ENCODE peak calls at places on chromosomes 12 and 14, in six cellular contexts. T, C, G, P, B and V are unnamed samples.

GRCh38 chr12:122837306-122838265 is 2.3 kb downstream of the HIP1R start:
- DNase-seq in T (no peak), C (no peak), G (no peak), P (no peak), B (peak), V (peak)

GRCh38 chr12:103520686-103521215 is 25.0 kb upstream of the C12orf42 start:
- DNase-seq in T (no peak), C (no peak), G (no peak), P (no peak), B (no peak), V (no peak)

GRCh38 chr12:102300824-102301461 is 103.3 kb upstream of the PMCH start:
- DNase-seq in T (peak), C (no peak), G (no peak), P (no peak), B (no peak), V (no peak)

GRCh38 chr14:104262515-104263514 is 124.4 kb downstream of the KIF26A start:
- DNase-seq in T (no peak), C (peak), G (no peak), P (no peak), B (peak), V (peak)

GRCh38 chr12:19810213-19810612 is 370.9 kb downstream of the AEBP2 start:
- DNase-seq in T (no peak), C (no peak), G (no peak), P (no peak), B (no peak), V (no peak)

GRCh38 chr14:101072531-101072930 is 169.0 kb upstream of the RTL1 start:
- DNase-seq in T (no peak), C (peak), G (no peak), P (peak), B (peak), V (no peak)

GRCh38 chr14:66507181-66507721 is 696 bp upstream of the GPHN start:
- DNase-seq in T (no peak), C (no peak), G (no peak), P (peak), B (no peak), V (no peak)

GRCh38 chr12:12182926-12183325 is 83.9 kb downstream of the LRP6 start:
- DNase-seq in T (no peak), C (no peak), G (no peak), P (no peak), B (no peak), V (no peak)

GRCh38 chr12:1575287-1575798 is 19.0 kb downstream of the FBXL14 start:
- DNase-seq in T (no peak), C (no peak), G (no peak), P (no peak), B (no peak), V (no peak)

GRCh38 chr12:13130981-13131380 is 27.5 kb upstream of the GSG1 start:
- DNase-seq in T (no peak), C (no peak), G (no peak), P (no peak), B (no peak), V (no peak)

GRCh38 chr14:25953532-25954144 is 644.2 kb downstream of the NOVA1 start:
- DNase-seq in T (no peak), C (no peak), G (peak), P (no peak), B (no peak), V (peak)

DNA sequence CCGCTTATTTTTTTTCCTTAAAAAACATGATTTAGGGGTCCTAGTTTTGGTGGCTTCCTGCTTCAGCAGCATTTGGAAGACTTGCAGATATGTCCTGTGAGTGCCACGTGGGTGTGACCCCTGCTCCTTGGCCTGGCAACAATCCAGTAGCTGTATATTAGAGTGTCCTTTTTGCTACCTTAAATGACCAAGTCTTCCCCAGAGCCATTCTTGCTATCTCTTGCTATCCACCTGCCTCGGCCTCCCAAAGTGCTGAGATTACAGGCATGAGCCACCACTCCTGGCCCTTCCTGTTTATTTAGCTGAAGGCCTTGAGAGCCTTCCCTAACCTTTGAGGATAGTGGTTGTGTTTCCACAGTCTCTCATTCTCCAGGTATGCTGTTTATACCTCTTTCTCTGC is 17.0 kb downstream of the TPCN1 start:
- DNase-seq in T (no peak), C (peak), G (no peak), P (no peak), B (no peak), V (no peak)
- TF ChIP-seq EP300 in T (no peak), C (no peak), G (no peak), P (no peak), B (no peak), V (no peak)

GRCh38 chr12:115672506-115673080 is 604.9 kb downstream of the MED13L start:
- DNase-seq in T (no peak), C (no peak), G (no peak), P (no peak), B (no peak), V (no peak)
- TF ChIP-seq EP300 in T (no peak), C (no peak), G (no peak), P (no peak), B (no peak), V (no peak)

DNA sequence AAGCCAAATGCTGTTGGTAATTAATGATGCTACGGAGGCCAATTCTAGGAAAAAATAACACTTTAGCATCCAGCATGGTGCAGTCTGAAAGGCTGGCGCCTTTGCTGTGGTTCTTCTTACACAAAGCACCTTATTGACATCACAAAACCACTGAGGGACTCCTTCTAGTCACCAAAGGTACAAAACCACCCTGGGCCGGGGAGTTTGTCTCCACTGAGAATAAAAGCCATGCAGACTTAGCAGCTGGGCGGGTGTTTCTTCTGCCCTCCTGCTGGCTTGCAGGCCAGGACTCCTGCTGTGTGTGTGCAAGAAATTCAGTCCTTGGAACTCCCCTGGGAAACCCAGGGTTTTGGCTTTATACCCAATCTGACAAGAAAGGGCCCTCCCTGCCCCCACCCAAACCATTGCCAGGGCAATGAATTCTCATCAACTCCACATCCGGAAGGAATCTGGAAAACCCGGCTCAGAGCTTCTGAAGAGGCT is 64.3 kb downstream of the ELK3 start:
- DNase-seq in T (no peak), C (no peak), G (no peak), P (no peak), B (no peak), V (no peak)
- TF ChIP-seq EP300 in T (no peak), C (no peak), G (peak), P (no peak), B (no peak), V (no peak)

GRCh38 chr12:118374909-118375308 is 1.4 kb upstream of the SUDS3 start:
- DNase-seq in T (no peak), C (no peak), G (no peak), P (no peak), B (no peak), V (no peak)
- TF ChIP-seq EP300 in T (no peak), C (no peak), G (no peak), P (no peak), B (no peak), V (no peak)

GRCh38 chr12:49367381-49368239 is at the start of gene SPATS2:
- DNase-seq in T (peak), C (peak), G (peak), P (peak), B (no peak), V (peak)

GRCh38 chr12:49368240-49368600 is 958 bp downstream of the SPATS2 start:
- DNase-seq in T (no peak), C (no peak), G (no peak), P (no peak), B (no peak), V (no peak)

GRCh38 chr12:49364989-49365388 is 2.3 kb upstream of the SPATS2 start:
- DNase-seq in T (no peak), C (no peak), G (peak), P (no peak), B (no peak), V (no peak)

GRCh38 chr12:49366652-49367380 is 446 bp upstream of the SPATS2 start:
- DNase-seq in T (peak), C (peak), G (peak), P (peak), B (peak), V (peak)

GRCh38 chr12:49365542-49365941 is 1.7 kb upstream of the SPATS2 start:
- DNase-seq in T (no peak), C (no peak), G (no peak), P (no peak), B (no peak), V (no peak)
- TF ChIP-seq EP300 in T (no peak), C (no peak), G (no peak), P (no peak), B (no peak), V (no peak)

GRCh38 chr14:71675126-71675901 is 256.9 kb upstream of the RGS6 start:
- DNase-seq in T (no peak), C (no peak), G (no peak), P (no peak), B (no peak), V (no peak)
- TF ChIP-seq EP300 in T (no peak), C (no peak), G (no peak), P (no peak), B (no peak), V (no peak)